ENCODE peak calls at places on chromosome X, in five cellular contexts. One of them, this sample, is unnamed. For H3K27me3, the result is how much of the 10 kb centered on the place peaks cover.

GRCh38 chrX:103734125-103734760 is 23.5 kb downstream of the TMEM31 start:
- DNase-seq in SJSA1: no peak
- DNase-seq in psoas muscle: no peak
- DNase-seq in heart right ventricle: no peak
- DNase-seq in GM23338: no peak
- DNase-seq in this sample: no peak

GRCh38 chrX:131577433-131577832 is 33.6 kb downstream of the OR13H1 start:
- DNase-seq in psoas muscle: no peak
- DNase-seq in SJSA1: no peak
- DNase-seq in heart right ventricle: no peak
- DNase-seq in GM23338: no peak
- DNase-seq in this sample: no peak

GRCh38 chrX:41664307-41665299 is 24.2 kb upstream of the GPR34 start:
- DNase-seq in psoas muscle: no peak
- DNase-seq in SJSA1: no peak
- DNase-seq in GM23338: no peak
- DNase-seq in heart right ventricle: no peak
- DNase-seq in this sample: no peak

GRCh38 chrX:97405031-97405685 is 521.5 kb downstream of the RPA4 start:
- DNase-seq in psoas muscle: no peak
- DNase-seq in GM23338: no peak
- DNase-seq in SJSA1: no peak
- DNase-seq in heart right ventricle: no peak
- DNase-seq in this sample: no peak

GRCh38 chrX:151996329-151996728 is 21.9 kb upstream of the GABRE start:
- DNase-seq in psoas muscle: no peak
- DNase-seq in SJSA1: no peak
- DNase-seq in heart right ventricle: no peak
- DNase-seq in GM23338: no peak
- DNase-seq in this sample: no peak

GRCh38 chrX:150207733-150208132 is 155.4 kb upstream of the MAMLD1 start:
- DNase-seq in heart right ventricle: no peak
- DNase-seq in psoas muscle: no peak
- DNase-seq in SJSA1: no peak
- DNase-seq in GM23338: no peak
- DNase-seq in this sample: no peak

GRCh38 chrX:123424546-123424945 is 240.5 kb downstream of the GRIA3 start:
- DNase-seq in GM23338: no peak
- DNase-seq in SJSA1: no peak
- DNase-seq in psoas muscle: no peak
- DNase-seq in heart right ventricle: no peak
- DNase-seq in this sample: no peak

GRCh38 chrX:39577976-39578962 is 519.5 kb downstream of the BCOR start:
- DNase-seq in SJSA1: peak
- DNase-seq in GM23338: no peak
- DNase-seq in heart right ventricle: peak
- DNase-seq in psoas muscle: peak
- DNase-seq in this sample: peak

GRCh38 chrX:68462653-68463052 is 29.4 kb upstream of the OPHN1 start:
- DNase-seq in psoas muscle: no peak
- DNase-seq in heart right ventricle: peak
- DNase-seq in GM23338: peak
- DNase-seq in SJSA1: no peak
- DNase-seq in this sample: no peak

GRCh38 chrX:39152106-39152649 is 350.9 kb downstream of the MID1IP1 start:
- DNase-seq in SJSA1: no peak
- DNase-seq in GM23338: peak
- DNase-seq in heart right ventricle: peak
- DNase-seq in psoas muscle: peak
- DNase-seq in this sample: no peak

GRCh38 chrX:23765449-23765848 is 17.5 kb upstream of the SAT1 start:
- DNase-seq in psoas muscle: no peak
- DNase-seq in GM23338: no peak
- DNase-seq in SJSA1: no peak
- DNase-seq in heart right ventricle: no peak
- DNase-seq in this sample: no peak

GRCh38 chrX:46376246-46376885 is 168.9 kb downstream of the ZNF674 start:
- DNase-seq in GM23338: peak
- DNase-seq in psoas muscle: no peak
- DNase-seq in SJSA1: no peak
- DNase-seq in heart right ventricle: no peak
- DNase-seq in this sample: peak

GRCh38 chrX:103330601-103331397 is 760 bp downstream of the TCEAL7 start:
- DNase-seq in GM23338: peak
- DNase-seq in psoas muscle: no peak
- DNase-seq in heart right ventricle: no peak
- DNase-seq in SJSA1: no peak
- DNase-seq in this sample: no peak

GRCh38 chrX:1524874-1525582 is 12.0 kb downstream of the P2RY8 start:
- DNase-seq in psoas muscle: no peak
- DNase-seq in GM23338: no peak
- DNase-seq in heart right ventricle: no peak
- DNase-seq in SJSA1: peak
- DNase-seq in this sample: no peak

GRCh38 chrX:53695901-53696300 is 9.4 kb upstream of the HUWE1 start:
- DNase-seq in heart right ventricle: no peak
- DNase-seq in psoas muscle: no peak
- DNase-seq in SJSA1: no peak
- DNase-seq in GM23338: no peak
- DNase-seq in this sample: no peak

GRCh38 chrX:15738686-15739016 is 581 bp downstream of the CA5B start:
- DNase-seq in psoas muscle: no peak
- DNase-seq in SJSA1: no peak
- DNase-seq in GM23338: no peak
- DNase-seq in heart right ventricle: no peak
- DNase-seq in this sample: no peak

GRCh38 chrX:94524867-94525266 is 850.9 kb downstream of the FAM133A start:
- DNase-seq in heart right ventricle: no peak
- DNase-seq in psoas muscle: peak
- DNase-seq in GM23338: peak
- DNase-seq in SJSA1: no peak
- DNase-seq in this sample: no peak

GRCh38 chrX:40877869-40878268 is 142.5 kb upstream of the MED14 start:
- DNase-seq in psoas muscle: no peak
- DNase-seq in SJSA1: no peak
- DNase-seq in GM23338: no peak
- DNase-seq in heart right ventricle: no peak
- DNase-seq in this sample: no peak

GRCh38 chrX:79366888-79367749 is at the start of gene ITM2A:
- DNase-seq in heart right ventricle: peak
- DNase-seq in psoas muscle: peak
- DNase-seq in GM23338: peak
- DNase-seq in SJSA1: no peak
- DNase-seq in this sample: no peak

GRCh38 chrX:131270085-131270484 is 19.0 kb downstream of the IGSF1 start:
- DNase-seq in GM23338: no peak
- DNase-seq in psoas muscle: no peak
- DNase-seq in heart right ventricle: no peak
- DNase-seq in SJSA1: no peak
- DNase-seq in this sample: no peak

GRCh38 chrX:23341452-23341851 is 6.8 kb downstream of the PTCHD1 start:
- DNase-seq in GM23338: no peak
- DNase-seq in heart right ventricle: no peak
- DNase-seq in psoas muscle: no peak
- DNase-seq in SJSA1: no peak
- DNase-seq in this sample: no peak

GRCh38 chrX:135975421-135975820 is 1.6 kb upstream of the MMGT1 start:
- DNase-seq in psoas muscle: no peak
- DNase-seq in SJSA1: no peak
- DNase-seq in heart right ventricle: no peak
- DNase-seq in GM23338: no peak
- DNase-seq in this sample: no peak

GRCh38 chrX:41720125-41720780 is 3.7 kb upstream of the GPR82 start:
- DNase-seq in GM23338: no peak
- DNase-seq in SJSA1: no peak
- DNase-seq in heart right ventricle: no peak
- DNase-seq in psoas muscle: no peak
- DNase-seq in this sample: no peak

GRCh38 chrX:51420610-51421009 is 75.8 kb downstream of the NUDT11 start:
- DNase-seq in psoas muscle: no peak
- DNase-seq in SJSA1: no peak
- DNase-seq in GM23338: peak
- DNase-seq in heart right ventricle: peak
- DNase-seq in this sample: no peak

GRCh38 chrX:38437093-38437492 is 84.7 kb downstream of the OTC start:
- DNase-seq in heart right ventricle: no peak
- DNase-seq in psoas muscle: no peak
- DNase-seq in SJSA1: no peak
- DNase-seq in GM23338: no peak
- DNase-seq in this sample: no peak

GRCh38 chrX:34893741-34894140 is 48.9 kb upstream of the FAM47B start:
- DNase-seq in SJSA1: no peak
- DNase-seq in GM23338: no peak
- DNase-seq in psoas muscle: no peak
- DNase-seq in heart right ventricle: no peak
- DNase-seq in this sample: no peak

GRCh38 chrX:26309262-26309661 is 93.3 kb downstream of the MAGEB5 start:
- DNase-seq in heart right ventricle: no peak
- DNase-seq in SJSA1: no peak
- DNase-seq in psoas muscle: no peak
- DNase-seq in GM23338: no peak
- DNase-seq in this sample: no peak

GRCh38 chrX:145405012-145405411 is 157.7 kb downstream of the SPANXN1 start:
- DNase-seq in heart right ventricle: no peak
- DNase-seq in psoas muscle: no peak
- DNase-seq in GM23338: peak
- DNase-seq in SJSA1: no peak
- DNase-seq in this sample: no peak

GRCh38 chrX:3184176-3184930 is 143.1 kb downstream of the ARSF start:
- DNase-seq in SJSA1: peak
- DNase-seq in GM23338: no peak
- DNase-seq in heart right ventricle: no peak
- DNase-seq in psoas muscle: no peak
- DNase-seq in this sample: peak

GRCh38 chrX:118571829-118572228 is 76.2 kb downstream of the DOCK11 start:
- DNase-seq in GM23338: no peak
- DNase-seq in heart right ventricle: no peak
- DNase-seq in SJSA1: no peak
- DNase-seq in psoas muscle: no peak
- DNase-seq in this sample: no peak

GRCh38 chrX:132271330-132271729 is 52.1 kb upstream of the RAP2C start:
- DNase-seq in heart right ventricle: peak
- DNase-seq in GM23338: no peak
- DNase-seq in psoas muscle: peak
- DNase-seq in SJSA1: no peak
- DNase-seq in this sample: no peak

GRCh38 chrX:65871671-65872311 is 168.1 kb downstream of the VSIG4 start:
- DNase-seq in psoas muscle: no peak
- DNase-seq in GM23338: peak
- DNase-seq in SJSA1: peak
- DNase-seq in heart right ventricle: peak
- DNase-seq in this sample: peak

GRCh38 chrX:130874751-130875150 is 28.3 kb downstream of the ENOX2 start:
- DNase-seq in psoas muscle: no peak
- DNase-seq in GM23338: no peak
- DNase-seq in SJSA1: no peak
- DNase-seq in heart right ventricle: no peak
- DNase-seq in this sample: peak

DNA sequence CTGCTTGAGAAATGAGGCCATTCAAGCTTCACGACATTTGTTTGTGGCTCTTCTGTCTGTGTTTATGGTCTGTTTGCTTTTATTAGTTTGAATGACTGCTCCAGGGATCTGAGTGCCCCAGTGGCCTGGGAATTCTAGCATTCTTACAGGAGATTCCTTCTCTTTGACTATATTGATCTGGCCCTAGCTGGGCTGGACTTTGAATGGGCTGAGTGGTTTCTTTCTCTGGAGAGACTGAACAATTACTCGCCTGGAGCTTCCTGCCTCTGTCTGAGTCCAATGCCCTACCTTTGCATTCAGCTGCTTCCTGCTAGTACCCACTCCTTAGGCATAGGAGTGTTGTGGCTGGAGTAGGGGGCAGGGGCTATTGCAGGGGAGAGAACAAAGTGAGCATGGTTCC is 51.2 kb upstream of the EDA start:
- DNase-seq in SJSA1: no peak
- DNase-seq in heart right ventricle: no peak
- DNase-seq in GM23338: peak
- DNase-seq in psoas muscle: no peak
- DNase-seq in this sample: no peak
- H3K27me3 ChIP-seq in SJSA1: under half
- H3K27me3 ChIP-seq in heart right ventricle: under half
- H3K27me3 ChIP-seq in GM23338: under half
- H3K27me3 ChIP-seq in psoas muscle: under half
- H3K27me3 ChIP-seq in this sample: under half

GRCh38 chrX:70082723-70083122 is 20.5 kb downstream of the OTUD6A start:
- DNase-seq in psoas muscle: no peak
- DNase-seq in heart right ventricle: no peak
- DNase-seq in SJSA1: no peak
- DNase-seq in GM23338: no peak
- DNase-seq in this sample: no peak
- H3K4me3 ChIP-seq in psoas muscle: no peak
- H3K4me3 ChIP-seq in heart right ventricle: no peak
- H3K4me3 ChIP-seq in SJSA1: no peak
- H3K4me3 ChIP-seq in GM23338: no peak
- H3K4me3 ChIP-seq in this sample: no peak

GRCh38 chrX:72046447-72046846 is 85.3 kb downstream of the RTL5 start:
- DNase-seq in psoas muscle: no peak
- DNase-seq in heart right ventricle: no peak
- DNase-seq in GM23338: no peak
- DNase-seq in SJSA1: no peak
- DNase-seq in this sample: no peak

GRCh38 chrX:72045552-72046277 is 86.0 kb downstream of the RTL5 start:
- DNase-seq in heart right ventricle: no peak
- DNase-seq in psoas muscle: no peak
- DNase-seq in SJSA1: no peak
- DNase-seq in GM23338: peak
- DNase-seq in this sample: no peak

GRCh38 chrX:72050011-72050410 is 81.7 kb downstream of the RTL5 start:
- DNase-seq in GM23338: no peak
- DNase-seq in psoas muscle: no peak
- DNase-seq in SJSA1: no peak
- DNase-seq in heart right ventricle: no peak
- DNase-seq in this sample: peak

GRCh38 chrX:72051589-72051988 is 80.1 kb downstream of the RTL5 start:
- DNase-seq in SJSA1: no peak
- DNase-seq in GM23338: no peak
- DNase-seq in heart right ventricle: no peak
- DNase-seq in psoas muscle: no peak
- DNase-seq in this sample: no peak

GRCh38 chrX:72048515-72049455 is 82.9 kb downstream of the RTL5 start:
- DNase-seq in heart right ventricle: no peak
- DNase-seq in SJSA1: no peak
- DNase-seq in psoas muscle: no peak
- DNase-seq in GM23338: peak
- DNase-seq in this sample: no peak
- H3K27me3 ChIP-seq in heart right ventricle: under half
- H3K27me3 ChIP-seq in SJSA1: under half
- H3K27me3 ChIP-seq in psoas muscle: under half
- H3K27me3 ChIP-seq in GM23338: under half
- H3K27me3 ChIP-seq in this sample: under half

DNA sequence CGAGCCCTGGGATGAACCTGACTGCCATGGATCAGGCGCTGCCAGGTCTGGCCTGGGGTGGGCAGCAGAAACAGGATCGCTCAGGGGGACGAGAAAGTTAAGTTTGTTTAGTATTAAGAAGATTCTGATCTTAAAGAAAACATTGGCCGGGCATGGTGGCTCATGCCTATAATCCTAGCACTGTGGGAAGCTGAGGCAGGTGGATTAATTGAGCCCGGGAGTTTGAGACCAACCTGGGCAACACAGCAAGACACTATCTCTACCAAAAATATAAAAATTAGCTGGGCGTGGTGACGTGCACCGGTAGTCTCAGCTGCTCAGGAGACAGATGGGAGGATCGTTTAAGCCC is 696 bp upstream of the FLNA start:
- DNase-seq in heart right ventricle: no peak
- DNase-seq in psoas muscle: no peak
- DNase-seq in GM23338: no peak
- DNase-seq in SJSA1: no peak
- DNase-seq in this sample: no peak
- H3K4me3 ChIP-seq in heart right ventricle: peak
- H3K4me3 ChIP-seq in psoas muscle: peak
- H3K4me3 ChIP-seq in GM23338: peak
- H3K4me3 ChIP-seq in SJSA1: peak
- H3K4me3 ChIP-seq in this sample: peak